ENCODE peak calls at places on chromosomes 2 and 18, in eight cellular contexts. A is psoas muscle; R is activated naive CD4-positive, alpha-beta T cell treated with Interleukin-2 at 50 U/mL for 16 hours; F is activated T-cell treated with anti-CD3 and anti-CD28 coated beads for 1 hour; Z is activated CD8-positive, alpha-beta memory T cell treated with anti-CD3 and anti-CD28 coated beads for 4 hours; T is fibroblast of mammary gland; I is brain microvascular endothelial cell; K is pulmonary artery endothelial cell. L is an unnamed sample.

GRCh38 chr2:39623916-39624315 is 41.8 kb upstream of the TMEM178A start:
- DNase-seq in A (no peak), R (no peak), F (no peak), Z (no peak), T (no peak), I (no peak), K (no peak), L (no peak)

GRCh38 chr2:10167316-10167715 is 44.8 kb downstream of the RRM2 start:
- DNase-seq in A (no peak), R (no peak), F (no peak), Z (no peak), T (no peak), I (no peak), K (no peak), L (no peak)

GRCh38 chr18:62389761-62390481 is 64.8 kb downstream of the TNFRSF11A start:
- DNase-seq in A (no peak), R (no peak), F (no peak), Z (no peak), T (no peak), I (peak), K (no peak), L (no peak)

GRCh38 chr2:174597347-174598047 is at the start of gene WIPF1:
- DNase-seq in A (no peak), R (peak), F (no peak), Z (no peak), T (peak), I (peak), K (no peak), L (no peak)

GRCh38 chr18:61980355-61980754 is 87.5 kb upstream of the RNF152 start:
- DNase-seq in A (no peak), R (no peak), F (no peak), Z (no peak), T (peak), I (no peak), K (no peak), L (no peak)

GRCh38 chr2:16249269-16250055 is 309.1 kb downstream of the MYCN start:
- DNase-seq in A (no peak), R (no peak), F (no peak), Z (no peak), T (no peak), I (no peak), K (no peak), L (no peak)

GRCh38 chr2:102355526-102356380 is at the start of gene IL18R1:
- DNase-seq in A (peak), R (peak), F (peak), Z (peak), T (peak), I (peak), K (no peak), L (peak)

GRCh38 chr2:24820598-24821432 is 27.6 kb downstream of the CENPO start:
- DNase-seq in A (no peak), R (no peak), F (no peak), Z (no peak), T (no peak), I (no peak), K (no peak), L (no peak)

GRCh38 chr2:37164757-37165156 is 8.0 kb upstream of the EIF2AK2 start:
- DNase-seq in A (no peak), R (no peak), F (no peak), Z (no peak), T (no peak), I (no peak), K (no peak), L (no peak)

GRCh38 chr2:188853307-188853706 is 120.9 kb upstream of the COL3A1 start:
- DNase-seq in A (no peak), R (no peak), F (no peak), Z (no peak), T (peak), I (no peak), K (no peak), L (no peak)

GRCh38 chr2:240136671-240137292 is 677 bp upstream of the COPS9 start:
- DNase-seq in A (no peak), R (peak), F (peak), Z (no peak), T (no peak), I (no peak), K (no peak), L (peak)

GRCh38 chr18:63237486-63237885 is 82.1 kb downstream of the BCL2 start:
- DNase-seq in A (no peak), R (no peak), F (no peak), Z (no peak), T (peak), I (peak), K (no peak), L (no peak)

GRCh38 chr2:54903736-54904554 is 146.3 kb downstream of the RTN4 start:
- DNase-seq in A (peak), R (peak), F (peak), Z (peak), T (peak), I (peak), K (peak), L (no peak)

L was measured in breast epithelium.